ENCODE peak calls at places on chromosomes 1 and 21, in eight cellular contexts. One of them, this sample, is unnamed.

GRCh38 chr1:208741296-208741695 is 497.1 kb upstream of the PLXNA2 start:
- DNase-seq in fibroblast of lung: no peak
- DNase-seq in AG09309: no peak
- DNase-seq in heart left ventricle: no peak
- DNase-seq in fibroblast of mammary gland: no peak
- DNase-seq in PC-3: no peak
- DNase-seq in tibial nerve: no peak
- DNase-seq in HFF-Myc: no peak
- DNase-seq in this sample: no peak

GRCh38 chr1:87642581-87643129 is 314.0 kb downstream of the LMO4 start:
- DNase-seq in fibroblast of lung: peak
- DNase-seq in AG09309: no peak
- DNase-seq in heart left ventricle: no peak
- DNase-seq in fibroblast of mammary gland: no peak
- DNase-seq in PC-3: peak
- DNase-seq in tibial nerve: no peak
- DNase-seq in HFF-Myc: no peak
- DNase-seq in this sample: peak

GRCh38 chr1:209435654-209436566 is 147.6 kb upstream of the CAMK1G start:
- DNase-seq in fibroblast of lung: peak
- DNase-seq in AG09309: peak
- DNase-seq in heart left ventricle: peak
- DNase-seq in fibroblast of mammary gland: peak
- DNase-seq in PC-3: peak
- DNase-seq in tibial nerve: peak
- DNase-seq in HFF-Myc: peak
- DNase-seq in this sample: no peak

GRCh38 chr1:223133824-223134435 is 9.1 kb downstream of the TLR5 start:
- DNase-seq in fibroblast of lung: peak
- DNase-seq in AG09309: peak
- DNase-seq in heart left ventricle: peak
- DNase-seq in fibroblast of mammary gland: peak
- DNase-seq in PC-3: peak
- DNase-seq in tibial nerve: peak
- DNase-seq in HFF-Myc: no peak
- DNase-seq in this sample: no peak

GRCh38 chr1:51325878-51326755 is 4.2 kb downstream of the TTC39A start:
- DNase-seq in fibroblast of lung: no peak
- DNase-seq in AG09309: no peak
- DNase-seq in heart left ventricle: no peak
- DNase-seq in fibroblast of mammary gland: no peak
- DNase-seq in PC-3: no peak
- DNase-seq in tibial nerve: no peak
- DNase-seq in HFF-Myc: no peak
- DNase-seq in this sample: no peak

GRCh38 chr1:90402893-90403849 is 313.9 kb downstream of the BARHL2 start:
- DNase-seq in fibroblast of lung: peak
- DNase-seq in AG09309: peak
- DNase-seq in heart left ventricle: no peak
- DNase-seq in fibroblast of mammary gland: peak
- DNase-seq in PC-3: peak
- DNase-seq in tibial nerve: no peak
- DNase-seq in HFF-Myc: peak
- DNase-seq in this sample: peak

GRCh38 chr1:245247791-245248789 is 93.3 kb downstream of the KIF26B start:
- DNase-seq in fibroblast of lung: no peak
- DNase-seq in AG09309: no peak
- DNase-seq in heart left ventricle: no peak
- DNase-seq in fibroblast of mammary gland: no peak
- DNase-seq in PC-3: no peak
- DNase-seq in tibial nerve: no peak
- DNase-seq in HFF-Myc: no peak
- DNase-seq in this sample: no peak

GRCh38 chr1:165855010-165855838 is 27.8 kb downstream of the UCK2 start:
- DNase-seq in fibroblast of lung: no peak
- DNase-seq in AG09309: no peak
- DNase-seq in heart left ventricle: no peak
- DNase-seq in fibroblast of mammary gland: no peak
- DNase-seq in PC-3: no peak
- DNase-seq in tibial nerve: no peak
- DNase-seq in HFF-Myc: no peak
- DNase-seq in this sample: no peak

GRCh38 chr21:15343066-15343465 is 278.3 kb upstream of the NRIP1 start:
- DNase-seq in fibroblast of lung: peak
- DNase-seq in AG09309: no peak
- DNase-seq in heart left ventricle: no peak
- DNase-seq in fibroblast of mammary gland: peak
- DNase-seq in PC-3: no peak
- DNase-seq in tibial nerve: no peak
- DNase-seq in HFF-Myc: no peak
- DNase-seq in this sample: peak

GRCh38 chr1:172275478-172275877 is 145.0 kb upstream of the C1orf105 start:
- DNase-seq in fibroblast of lung: no peak
- DNase-seq in AG09309: no peak
- DNase-seq in heart left ventricle: no peak
- DNase-seq in fibroblast of mammary gland: no peak
- DNase-seq in PC-3: no peak
- DNase-seq in tibial nerve: no peak
- DNase-seq in HFF-Myc: no peak
- DNase-seq in this sample: no peak

GRCh38 chr1:167136191-167136614 is 42.3 kb downstream of the STYXL2 start:
- DNase-seq in fibroblast of lung: peak
- DNase-seq in AG09309: no peak
- DNase-seq in heart left ventricle: no peak
- DNase-seq in fibroblast of mammary gland: peak
- DNase-seq in PC-3: peak
- DNase-seq in tibial nerve: no peak
- DNase-seq in HFF-Myc: peak
- DNase-seq in this sample: peak

GRCh38 chr1:233791750-233792149 is 112.7 kb upstream of the SLC35F3 start:
- DNase-seq in fibroblast of lung: no peak
- DNase-seq in AG09309: no peak
- DNase-seq in heart left ventricle: no peak
- DNase-seq in fibroblast of mammary gland: no peak
- DNase-seq in PC-3: no peak
- DNase-seq in tibial nerve: no peak
- DNase-seq in HFF-Myc: no peak
- DNase-seq in this sample: no peak

GRCh38 chr1:67414574-67414973 is 15.6 kb downstream of the SERBP1 start:
- DNase-seq in fibroblast of lung: no peak
- DNase-seq in AG09309: no peak
- DNase-seq in heart left ventricle: no peak
- DNase-seq in fibroblast of mammary gland: no peak
- DNase-seq in PC-3: no peak
- DNase-seq in tibial nerve: no peak
- DNase-seq in HFF-Myc: no peak
- DNase-seq in this sample: no peak

GRCh38 chr21:17610862-17611261 is 1.8 kb downstream of the BTG3 start:
- DNase-seq in fibroblast of lung: peak
- DNase-seq in AG09309: no peak
- DNase-seq in heart left ventricle: no peak
- DNase-seq in fibroblast of mammary gland: peak
- DNase-seq in PC-3: no peak
- DNase-seq in tibial nerve: no peak
- DNase-seq in HFF-Myc: no peak
- DNase-seq in this sample: no peak

GRCh38 chr1:94237291-94238226 is at the start of gene ARHGAP29:
- DNase-seq in fibroblast of lung: peak
- DNase-seq in AG09309: no peak
- DNase-seq in heart left ventricle: peak
- DNase-seq in fibroblast of mammary gland: peak
- DNase-seq in PC-3: peak
- DNase-seq in tibial nerve: peak
- DNase-seq in HFF-Myc: no peak
- DNase-seq in this sample: no peak

GRCh38 chr1:100882622-100883186 is 11.9 kb downstream of the EXTL2 start:
- DNase-seq in fibroblast of lung: no peak
- DNase-seq in AG09309: no peak
- DNase-seq in heart left ventricle: no peak
- DNase-seq in fibroblast of mammary gland: no peak
- DNase-seq in PC-3: no peak
- DNase-seq in tibial nerve: no peak
- DNase-seq in HFF-Myc: no peak
- DNase-seq in this sample: no peak

GRCh38 chr1:57704811-57705210 is 281.0 kb upstream of the DAB1 start:
- DNase-seq in fibroblast of lung: no peak
- DNase-seq in AG09309: no peak
- DNase-seq in heart left ventricle: no peak
- DNase-seq in fibroblast of mammary gland: no peak
- DNase-seq in PC-3: no peak
- DNase-seq in tibial nerve: no peak
- DNase-seq in HFF-Myc: no peak
- DNase-seq in this sample: no peak

GRCh38 chr1:169395956-169396355 is 28.0 kb downstream of the BLZF1 start:
- DNase-seq in fibroblast of lung: no peak
- DNase-seq in AG09309: no peak
- DNase-seq in heart left ventricle: no peak
- DNase-seq in fibroblast of mammary gland: peak
- DNase-seq in PC-3: no peak
- DNase-seq in tibial nerve: no peak
- DNase-seq in HFF-Myc: peak
- DNase-seq in this sample: no peak

GRCh38 chr1:193592325-193592724 is 405.9 kb upstream of the B3GALT2 start:
- DNase-seq in fibroblast of lung: no peak
- DNase-seq in AG09309: no peak
- DNase-seq in heart left ventricle: no peak
- DNase-seq in fibroblast of mammary gland: no peak
- DNase-seq in PC-3: no peak
- DNase-seq in tibial nerve: no peak
- DNase-seq in HFF-Myc: no peak
- DNase-seq in this sample: no peak
- TF ChIP-seq CTCF in fibroblast of lung: no peak
- TF ChIP-seq CTCF in AG09309: no peak
- TF ChIP-seq CTCF in heart left ventricle: no peak
- TF ChIP-seq CTCF in fibroblast of mammary gland: no peak
- TF ChIP-seq CTCF in PC-3: no peak
- TF ChIP-seq CTCF in tibial nerve: no peak
- TF ChIP-seq CTCF in HFF-Myc: no peak
- TF ChIP-seq CTCF in this sample: no peak

GRCh38 chr1:206760590-206760989 is 10.0 kb upstream of the IL19 start:
- DNase-seq in fibroblast of lung: no peak
- DNase-seq in AG09309: no peak
- DNase-seq in heart left ventricle: no peak
- DNase-seq in fibroblast of mammary gland: no peak
- DNase-seq in PC-3: no peak
- DNase-seq in tibial nerve: no peak
- DNase-seq in HFF-Myc: no peak
- DNase-seq in this sample: no peak

GRCh38 chr1:206757524-206758266 is 12.9 kb upstream of the IL19 start:
- DNase-seq in fibroblast of lung: no peak
- DNase-seq in AG09309: no peak
- DNase-seq in heart left ventricle: no peak
- DNase-seq in fibroblast of mammary gland: no peak
- DNase-seq in PC-3: peak
- DNase-seq in tibial nerve: no peak
- DNase-seq in HFF-Myc: no peak
- DNase-seq in this sample: no peak

GRCh38 chr1:206766251-206766856 is 4.2 kb upstream of the IL19 start:
- DNase-seq in fibroblast of lung: peak
- DNase-seq in AG09309: peak
- DNase-seq in heart left ventricle: peak
- DNase-seq in fibroblast of mammary gland: peak
- DNase-seq in PC-3: peak
- DNase-seq in tibial nerve: peak
- DNase-seq in HFF-Myc: peak
- DNase-seq in this sample: peak

DNA sequence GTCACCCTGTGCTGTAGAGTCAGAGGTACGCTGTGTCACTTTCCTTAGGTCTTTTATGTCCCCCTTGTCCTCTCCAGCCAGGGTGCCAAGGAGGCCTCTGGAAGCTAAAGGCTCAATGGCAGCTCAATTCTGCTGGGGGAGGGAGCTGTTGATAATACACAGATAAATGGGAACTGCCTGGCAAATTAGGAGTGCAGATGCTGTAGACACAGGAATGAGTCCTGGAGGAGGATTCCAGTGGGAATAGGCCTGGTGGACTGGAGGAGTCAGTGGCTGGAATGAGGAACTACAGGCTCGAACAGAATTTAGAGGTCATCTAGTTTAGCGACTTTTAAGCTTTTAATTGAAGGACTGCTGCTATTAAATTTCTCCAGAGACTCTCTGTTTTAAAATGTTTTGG is 9.2 kb upstream of the IL19 start:
- DNase-seq in fibroblast of lung: no peak
- DNase-seq in AG09309: no peak
- DNase-seq in heart left ventricle: no peak
- DNase-seq in fibroblast of mammary gland: peak
- DNase-seq in PC-3: no peak
- DNase-seq in tibial nerve: no peak
- DNase-seq in HFF-Myc: no peak
- DNase-seq in this sample: no peak
- TF ChIP-seq CTCF in fibroblast of lung: peak
- TF ChIP-seq CTCF in AG09309: peak
- TF ChIP-seq CTCF in heart left ventricle: peak
- TF ChIP-seq CTCF in fibroblast of mammary gland: peak
- TF ChIP-seq CTCF in PC-3: peak
- TF ChIP-seq CTCF in tibial nerve: no peak
- TF ChIP-seq CTCF in HFF-Myc: peak
- TF ChIP-seq CTCF in this sample: peak

GRCh38 chr1:108668777-108669176 is 7.9 kb upstream of the HENMT1 start:
- DNase-seq in fibroblast of lung: no peak
- DNase-seq in AG09309: no peak
- DNase-seq in heart left ventricle: no peak
- DNase-seq in fibroblast of mammary gland: no peak
- DNase-seq in PC-3: no peak
- DNase-seq in tibial nerve: no peak
- DNase-seq in HFF-Myc: no peak
- DNase-seq in this sample: no peak
- TF ChIP-seq CTCF in fibroblast of lung: no peak
- TF ChIP-seq CTCF in AG09309: no peak
- TF ChIP-seq CTCF in heart left ventricle: no peak
- TF ChIP-seq CTCF in fibroblast of mammary gland: no peak
- TF ChIP-seq CTCF in PC-3: no peak
- TF ChIP-seq CTCF in tibial nerve: no peak
- TF ChIP-seq CTCF in HFF-Myc: no peak
- TF ChIP-seq CTCF in this sample: no peak

DNA sequence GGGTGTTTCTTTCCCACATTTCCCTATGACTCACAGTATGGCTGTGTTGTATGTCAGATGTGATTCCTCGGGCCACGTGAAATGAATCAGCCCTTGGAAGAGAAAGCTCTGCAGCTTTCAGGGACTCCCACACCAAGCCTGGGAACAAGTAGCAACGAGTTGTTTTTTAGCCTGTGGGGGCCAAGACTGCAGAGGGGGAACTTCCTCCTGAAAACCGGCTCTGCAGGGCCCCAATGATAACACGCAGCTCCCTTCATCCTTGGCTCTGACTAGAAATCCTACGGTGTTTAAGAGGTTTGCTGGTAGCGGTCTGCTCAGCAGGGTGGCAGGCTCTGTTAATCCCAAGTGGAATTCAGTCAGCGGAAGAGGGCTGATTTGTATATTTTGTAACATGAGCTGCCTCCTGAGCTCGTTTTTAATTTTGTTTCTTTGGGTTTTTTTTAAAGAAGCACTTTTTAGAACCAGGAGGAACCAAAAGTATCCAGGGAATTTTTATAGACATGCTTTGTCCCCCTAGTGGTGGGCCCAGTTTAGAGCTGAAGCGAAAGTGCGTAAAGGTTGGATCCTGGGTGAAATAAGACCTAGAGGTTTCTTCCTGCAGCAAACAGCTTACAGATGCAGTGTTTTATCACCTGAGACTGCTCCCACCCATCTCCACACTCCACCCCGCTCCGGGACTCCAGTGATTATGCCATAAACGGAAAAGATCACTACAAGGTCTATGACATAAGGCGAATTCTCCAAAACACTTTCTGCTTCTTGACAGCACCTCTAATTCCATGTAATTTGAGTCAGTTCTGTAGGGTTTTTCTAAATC is 48.8 kb downstream of the LAMC2 start:
- DNase-seq in fibroblast of lung: peak
- DNase-seq in AG09309: peak
- DNase-seq in heart left ventricle: peak
- DNase-seq in fibroblast of mammary gland: peak
- DNase-seq in PC-3: peak
- DNase-seq in tibial nerve: peak
- DNase-seq in HFF-Myc: peak
- DNase-seq in this sample: peak
- TF ChIP-seq CTCF in fibroblast of lung: peak
- TF ChIP-seq CTCF in AG09309: peak
- TF ChIP-seq CTCF in heart left ventricle: peak
- TF ChIP-seq CTCF in fibroblast of mammary gland: peak
- TF ChIP-seq CTCF in PC-3: peak
- TF ChIP-seq CTCF in tibial nerve: peak
- TF ChIP-seq CTCF in HFF-Myc: peak
- TF ChIP-seq CTCF in this sample: peak

This sample was measured in retinal pigment epithelial cell.